ENCODE peak calls at places on chromosomes 5 and 9, in five cellular contexts. J, Q, S, O and L are unnamed samples.

GRCh38 chr9:119974026-119974425 is 604.8 kb upstream of the BRINP1 start:
- DNase-seq in O (no peak), S (no peak), J (no peak), Q (no peak), L (peak)

GRCh38 chr9:86945868-86946711 is 1.2 kb downstream of the GAS1 start:
- DNase-seq in O (peak), S (peak), Q (peak), J (peak), L (peak)

GRCh38 chr5:174925586-174925985 is 201.2 kb downstream of the MSX2 start:
- DNase-seq in J (no peak), S (no peak), Q (no peak), O (no peak), L (no peak)

GRCh38 chr9:119370816-119371215 is 1.6 kb upstream of the BRINP1 start:
- DNase-seq in O (peak), S (no peak), Q (peak), J (peak), L (peak)

GRCh38 chr9:91939953-91940352 is 10.1 kb downstream of the ROR2 start:
- DNase-seq in S (no peak), O (no peak), Q (no peak), J (no peak), L (no peak)

GRCh38 chr5:120958877-120959485 is 494.9 kb downstream of the PRR16 start:
- DNase-seq in Q (no peak), J (no peak), O (no peak), S (no peak), L (no peak)

GRCh38 chr5:75951158-75951557 is 132.0 kb upstream of the SV2C start:
- DNase-seq in Q (no peak), J (no peak), S (no peak), O (no peak), L (no peak)

GRCh38 chr5:57172466-57172961 is 1.3 kb upstream of the GPBP1 start:
- DNase-seq in J (no peak), O (no peak), Q (no peak), S (no peak), L (peak)

GRCh38 chr9:82721596-82721995 is 341.3 kb downstream of the RASEF start:
- DNase-seq in Q (no peak), S (no peak), O (no peak), J (no peak), L (no peak)

GRCh38 chr9:13110766-13111400 is 168.6 kb downstream of the MPDZ start:
- DNase-seq in Q (peak), O (no peak), S (no peak), J (no peak), L (no peak)

GRCh38 chr5:154478752-154479159 is 729 bp upstream of the HAND1 start:
- DNase-seq in J (no peak), O (no peak), S (no peak), Q (no peak), L (no peak)

GRCh38 chr5:103446813-103447212 is 115.8 kb downstream of the NUDT12 start:
- DNase-seq in Q (no peak), J (no peak), O (no peak), S (no peak), L (no peak)

GRCh38 chr9:125992557-125992956 is 245.4 kb downstream of the PBX3 start:
- DNase-seq in J (no peak), S (no peak), Q (no peak), O (no peak), L (no peak)

GRCh38 chr9:98323051-98323830 is 67.8 kb upstream of the TBC1D2 start:
- DNase-seq in S (no peak), O (no peak), Q (no peak), J (no peak), L (no peak)

GRCh38 chr5:115841382-115842088 is at the start of the genes AP3S1 and ATG12:
- DNase-seq in Q (peak), J (peak), O (peak), S (peak), L (peak)

GRCh38 chr9:117392992-117393391 is 21.9 kb downstream of the ASTN2 start:
- DNase-seq in J (no peak), Q (no peak), O (no peak), S (no peak), L (no peak)

GRCh38 chr5:177416334-177416733 is 7.0 kb upstream of the F12 start:
- DNase-seq in S (no peak), J (no peak), Q (no peak), O (no peak), L (no peak)